ENCODE peak calls at places on chromosome 5, in nine cellular contexts. S, K, M, A, H, Y, B, F and E are unnamed samples.

GRCh38 chr5:161851691-161852299 is 3.9 kb downstream of the GABRA1 start:
- DNase-seq in H (no peak), S (no peak), B (no peak), K (no peak), F (no peak), M (no peak), Y (no peak), A (no peak), E (no peak)

GRCh38 chr5:106085136-106085535 is 1585.6 kb downstream of the EFNA5 start:
- DNase-seq in A (no peak), H (no peak), M (no peak), S (no peak), F (no peak), Y (no peak), K (no peak), B (no peak), E (no peak)

GRCh38 chr5:6745706-6746217 is 32.5 kb downstream of the TENT4A start:
- DNase-seq in H (no peak), M (no peak), S (peak), K (peak), A (peak), F (peak), Y (peak), B (no peak), E (peak)

GRCh38 chr5:168883253-168883880 is 304.2 kb upstream of the PANK3 start:
- DNase-seq in H (no peak), Y (no peak), K (no peak), M (no peak), A (no peak), B (no peak), F (no peak), S (peak), E (no peak)

GRCh38 chr5:151097081-151097480 is 16.2 kb upstream of the TNIP1 start:
- DNase-seq in S (no peak), B (no peak), A (no peak), K (no peak), M (peak), Y (no peak), F (no peak), H (no peak), E (no peak)

GRCh38 chr5:123203105-123203794 is 114.2 kb downstream of the PRDM6 start:
- DNase-seq in F (no peak), K (no peak), Y (no peak), H (no peak), B (no peak), S (no peak), A (peak), M (no peak), E (peak)

GRCh38 chr5:16965581-16965980 is 29.5 kb upstream of the MYO10 start:
- DNase-seq in A (no peak), Y (no peak), M (no peak), K (no peak), H (no peak), S (peak), F (no peak), B (no peak), E (peak)

GRCh38 chr5:174229640-174230350 is 184.3 kb downstream of the NSG2 start:
- DNase-seq in S (no peak), B (no peak), K (peak), F (peak), H (no peak), Y (no peak), M (no peak), A (no peak), E (peak)

GRCh38 chr5:127746756-127747155 is 43.6 kb downstream of the CCDC192 start:
- DNase-seq in H (no peak), F (no peak), M (no peak), K (peak), S (no peak), A (no peak), Y (no peak), B (no peak), E (peak)

GRCh38 chr5:14114615-14115251 is 28.4 kb upstream of the TRIO start:
- DNase-seq in K (no peak), A (no peak), H (no peak), Y (no peak), F (no peak), S (no peak), M (no peak), B (no peak), E (no peak)

GRCh38 chr5:36688722-36689121 is 82.3 kb downstream of the SLC1A3 start:
- DNase-seq in H (no peak), K (no peak), F (no peak), M (no peak), A (no peak), B (no peak), Y (no peak), S (peak), E (no peak)

GRCh38 chr5:42057254-42057690 is 132.2 kb downstream of the FBXO4 start:
- DNase-seq in H (no peak), B (peak), A (peak), M (peak), F (peak), S (peak), K (peak), Y (peak), E (peak)

GRCh38 chr5:113330533-113331200 is 104.1 kb downstream of the TSSK1B start:
- DNase-seq in A (no peak), Y (no peak), H (peak), M (no peak), S (peak), F (peak), K (no peak), B (no peak), E (peak)

GRCh38 chr5:67081259-67081658 is 115.3 kb downstream of the CD180 start:
- DNase-seq in A (no peak), M (no peak), S (no peak), B (no peak), Y (no peak), K (no peak), F (no peak), H (no peak), E (no peak)

GRCh38 chr5:82225525-82226172 is 52.5 kb downstream of the RPS23 start:
- DNase-seq in M (peak), B (peak), K (peak), F (peak), S (peak), Y (peak), A (peak), H (no peak), E (peak)

GRCh38 chr5:120516799-120517198 is 52.7 kb downstream of the PRR16 start:
- DNase-seq in S (no peak), B (no peak), K (no peak), A (no peak), Y (no peak), F (peak), H (no peak), M (no peak), E (peak)

GRCh38 chr5:124995451-124995850 is 249.0 kb upstream of the ZNF608 start:
- DNase-seq in M (no peak), Y (no peak), S (no peak), B (no peak), H (no peak), A (no peak), F (no peak), K (peak), E (no peak)

GRCh38 chr5:23591250-23591649 is 83.8 kb downstream of the PRDM9 start:
- DNase-seq in B (no peak), F (no peak), A (no peak), M (no peak), Y (no peak), K (no peak), S (no peak), H (no peak), E (no peak)

GRCh38 chr5:157612581-157612980 is 37.0 kb upstream of the ADAM19 start:
- DNase-seq in Y (no peak), A (no peak), F (no peak), B (no peak), K (no peak), H (no peak), M (no peak), S (no peak), E (no peak)

GRCh38 chr5:39513236-39513635 is 88.5 kb upstream of the DAB2 start:
- DNase-seq in H (no peak), B (no peak), F (peak), K (no peak), S (no peak), Y (no peak), A (no peak), M (no peak), E (peak)

GRCh38 chr5:61028382-61028781 is 83.4 kb downstream of the NDUFAF2 start:
- DNase-seq in M (no peak), A (no peak), Y (no peak), K (no peak), F (no peak), S (no peak), B (no peak), H (no peak), E (no peak)

GRCh38 chr5:127492854-127493738 is 24.3 kb upstream of the PRRC1 start:
- DNase-seq in F (peak), Y (no peak), K (no peak), S (peak), A (peak), M (no peak), B (no peak), H (no peak), E (peak)

GRCh38 chr5:150278916-150279315 is 10.7 kb downstream of the CAMK2A start:
- DNase-seq in M (no peak), A (peak), Y (peak), B (no peak), H (no peak), F (peak), K (peak), S (no peak), E (peak)

GRCh38 chr5:178292826-178293205 is 60.2 kb upstream of the PHYKPL start:
- DNase-seq in H (no peak), K (no peak), F (no peak), M (no peak), S (no peak), B (no peak), Y (no peak), A (no peak), E (no peak)

GRCh38 chr5:179872356-179873160 is 13.9 kb upstream of the MRNIP start:
- DNase-seq in M (no peak), K (no peak), B (no peak), Y (no peak), A (no peak), S (no peak), F (no peak), H (no peak), E (no peak)

GRCh38 chr5:79201206-79201605 is 34.7 kb upstream of the JMY start:
- DNase-seq in K (no peak), B (no peak), M (no peak), S (peak), F (no peak), Y (no peak), H (no peak), A (no peak), E (no peak)

GRCh38 chr5:111277061-111277460 is 52.9 kb downstream of the CAMK4 start:
- DNase-seq in B (no peak), S (no peak), K (no peak), A (no peak), F (no peak), H (no peak), M (no peak), Y (no peak), E (no peak)

GRCh38 chr5:72394688-72395087 is 74.5 kb downstream of the PTCD2 start:
- DNase-seq in S (peak), F (no peak), M (no peak), K (no peak), A (no peak), B (no peak), Y (no peak), H (no peak), E (no peak)

GRCh38 chr5:154878642-154879335 is 20.4 kb downstream of the CNOT8 start:
- DNase-seq in S (no peak), H (no peak), K (no peak), M (no peak), F (peak), Y (no peak), A (no peak), B (no peak), E (no peak)

GRCh38 chr5:375921-376871 is 54.7 kb downstream of the AHRR start:
- DNase-seq in M (no peak), B (peak), Y (no peak), H (no peak), K (no peak), F (no peak), S (no peak), A (no peak), E (no peak)

GRCh38 chr5:40683351-40683750 is 3.6 kb downstream of the PTGER4 start:
- DNase-seq in A (no peak), Y (no peak), K (no peak), M (no peak), S (no peak), F (no peak), H (no peak), B (no peak), E (no peak)
- H3K4me3 ChIP-seq in A (no peak), Y (no peak), K (peak), M (peak), S (no peak), F (peak), H (peak), B (peak), E (no peak)

GRCh38 chr5:30438785-30439184 is 754.7 kb upstream of the CDH6 start:
- DNase-seq in B (no peak), F (no peak), H (no peak), S (peak), M (no peak), A (no peak), K (no peak), Y (no peak), E (no peak)
- TF ChIP-seq CTCF in B (no peak), F (no peak), H (no peak), S (peak), M (no peak), A (no peak), K (no peak), Y (no peak), E (no peak)

GRCh38 chr5:2277886-2278285 is 395.2 kb upstream of the IRX4 start:
- DNase-seq in M (no peak), A (no peak), B (no peak), F (no peak), Y (no peak), K (no peak), H (no peak), S (no peak), E (no peak)

GRCh38 chr5:2282034-2282690 is 399.4 kb upstream of the IRX4 start:
- DNase-seq in B (no peak), Y (no peak), F (no peak), S (peak), A (no peak), M (no peak), H (no peak), K (no peak), E (no peak)

GRCh38 chr5:2281446-2281845 is 398.7 kb upstream of the IRX4 start:
- DNase-seq in F (no peak), B (no peak), H (no peak), S (no peak), K (no peak), Y (no peak), A (no peak), M (no peak), E (no peak)

GRCh38 chr5:2278825-2279224 is 396.1 kb upstream of the IRX4 start:
- DNase-seq in K (no peak), A (no peak), B (no peak), H (no peak), F (no peak), M (no peak), S (no peak), Y (no peak), E (no peak)

GRCh38 chr5:2280318-2280717 is 397.6 kb upstream of the IRX4 start:
- DNase-seq in A (no peak), B (no peak), H (no peak), Y (no peak), M (no peak), S (no peak), K (no peak), F (no peak), E (no peak)
- H3K4me3 ChIP-seq in A (no peak), B (no peak), H (no peak), Y (no peak), M (no peak), S (no peak), K (no peak), F (no peak), E (no peak)

DNA sequence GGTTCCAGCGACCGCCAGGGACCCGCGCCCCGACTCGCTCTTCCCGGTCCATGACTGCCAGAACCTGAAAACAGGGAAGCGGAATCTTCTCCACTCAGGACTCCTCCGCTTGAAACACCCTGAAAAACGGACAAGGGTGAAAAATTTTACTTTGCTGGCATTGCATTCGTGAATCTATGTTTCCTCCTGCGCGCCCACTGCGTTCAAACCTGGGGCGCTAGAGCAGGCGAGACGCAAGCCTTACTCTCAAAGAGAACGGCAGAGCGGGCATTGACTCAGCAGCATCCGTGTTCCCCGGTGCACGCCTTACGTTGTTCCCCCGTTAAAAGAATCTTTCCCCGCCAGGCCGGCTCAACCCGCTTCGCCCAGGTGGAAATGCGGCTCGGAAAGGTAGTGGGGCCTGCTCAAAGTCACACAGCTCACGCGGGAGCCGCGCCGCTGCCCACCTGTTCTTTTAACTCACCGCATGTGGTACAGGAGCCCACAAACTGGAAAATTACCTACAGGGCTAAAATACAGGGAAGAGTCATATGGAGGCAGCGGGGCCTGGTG is 999 bp upstream of the DRD1 start:
- DNase-seq in S (no peak), M (no peak), H (no peak), B (no peak), K (no peak), A (no peak), Y (no peak), F (no peak), E (no peak)
- TF ChIP-seq CTCF in S (no peak), M (no peak), H (no peak), B (no peak), K (no peak), A (no peak), Y (peak), F (no peak), E (no peak)

GRCh38 chr5:59275537-59276276 is 617.8 kb downstream of the PDE4D start:
- DNase-seq in A (peak), S (peak), M (no peak), B (peak), F (peak), K (no peak), Y (peak), H (no peak), E (peak)
- H3K4me3 ChIP-seq in A (peak), S (peak), M (no peak), B (peak), F (peak), K (peak), Y (peak), H (peak), E (peak)

DNA sequence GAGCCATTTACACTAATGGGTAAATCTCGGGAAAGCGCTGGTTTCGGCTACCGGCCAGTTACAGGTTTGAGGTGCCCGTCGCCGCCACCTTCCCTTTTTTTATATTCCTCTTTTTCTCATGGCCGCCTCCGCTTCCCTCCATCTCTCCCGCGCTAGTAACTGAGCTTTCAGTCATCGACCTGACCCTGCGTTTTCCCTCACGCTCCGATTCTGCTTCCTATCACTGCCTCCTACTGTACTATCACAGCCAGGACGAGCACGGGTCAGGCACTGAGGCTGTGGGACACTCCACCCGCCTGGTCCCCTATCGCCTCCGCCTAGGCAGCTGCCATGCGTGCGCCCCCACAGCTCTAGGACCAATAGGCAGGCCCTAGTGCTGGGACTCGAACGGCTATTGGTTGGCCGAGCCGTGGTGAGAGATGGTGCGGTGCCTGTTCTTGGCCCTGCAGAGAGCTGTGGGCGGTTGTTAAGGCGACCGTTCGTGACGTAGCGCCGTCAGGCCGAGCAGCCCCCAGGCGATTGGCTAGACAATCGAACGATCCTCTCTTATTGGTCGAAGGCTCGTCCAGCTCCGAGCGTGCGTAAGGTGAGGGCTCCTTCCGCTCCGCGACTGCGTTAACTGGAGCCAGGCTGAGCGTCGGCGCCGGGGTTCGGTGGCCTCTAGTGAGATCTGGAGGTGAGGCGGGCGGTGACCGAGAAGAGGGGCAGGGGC is at the start of gene HMGCR:
- DNase-seq in H (peak), K (peak), S (peak), F (peak), A (peak), Y (peak), B (peak), M (peak), E (peak)
- TF ChIP-seq CTCF in H (no peak), K (no peak), S (peak), F (peak), A (peak), Y (peak), B (peak), M (peak), E (peak)

GRCh38 chr5:139403418-139403786 is 487 bp downstream of the SPATA24 start:
- DNase-seq in H (no peak), A (no peak), F (no peak), M (no peak), B (no peak), K (no peak), S (no peak), Y (no peak), E (no peak)

GRCh38 chr5:139404484-139404840 is 573 bp upstream of the SPATA24 start:
- DNase-seq in B (no peak), F (no peak), M (no peak), H (no peak), K (no peak), A (no peak), S (no peak), Y (no peak), E (no peak)

GRCh38 chr5:139403787-139404483 is at the start of gene SPATA24:
- DNase-seq in B (peak), S (peak), M (peak), A (peak), H (peak), F (peak), Y (peak), K (peak), E (peak)

GRCh38 chr5:139401546-139401945 is 2.3 kb downstream of the SPATA24 start:
- DNase-seq in M (no peak), K (no peak), H (no peak), A (no peak), Y (no peak), S (no peak), F (no peak), B (no peak), E (no peak)

DNA sequence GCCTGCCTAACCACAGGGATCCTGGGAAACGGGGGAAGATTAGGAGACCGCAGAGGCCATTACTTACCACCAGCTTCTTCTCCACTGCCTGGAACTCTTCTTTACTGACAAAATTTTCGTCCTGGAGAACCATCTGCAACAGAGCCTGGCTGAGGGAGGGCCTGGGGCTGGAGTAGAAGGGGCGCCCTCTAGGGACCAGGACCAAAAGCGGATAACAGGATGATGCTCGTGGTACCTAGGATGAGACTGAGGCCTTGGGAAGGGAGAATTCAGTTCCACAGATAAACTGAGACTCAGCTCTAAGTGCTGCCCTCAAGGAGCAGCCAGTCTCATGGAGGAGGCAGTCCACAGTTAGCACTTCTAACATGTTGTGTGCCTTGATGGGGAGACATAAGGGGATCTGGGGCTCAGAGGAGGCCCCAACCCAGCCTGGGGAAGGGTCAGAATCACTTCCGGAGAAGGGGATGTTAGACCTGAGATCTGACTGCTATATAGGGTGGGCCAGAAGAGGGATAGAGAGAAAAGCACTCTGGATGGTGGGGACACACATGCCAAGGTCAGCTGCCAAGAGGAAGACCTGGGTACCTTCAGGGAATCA is 1.2 kb downstream of the SPATA24 start:
- DNase-seq in S (peak), K (no peak), B (no peak), F (peak), H (no peak), A (no peak), M (no peak), Y (no peak), E (no peak)
- H3K4me3 ChIP-seq in S (no peak), K (no peak), B (no peak), F (no peak), H (peak), A (no peak), M (no peak), Y (no peak), E (no peak)

GRCh38 chr5:9099681-9100080 is 446.2 kb downstream of the SEMA5A start:
- DNase-seq in M (no peak), B (no peak), K (no peak), H (no peak), F (no peak), Y (no peak), A (no peak), S (peak), E (no peak)
- TF ChIP-seq CTCF in M (no peak), B (no peak), K (no peak), H (no peak), F (peak), Y (no peak), A (no peak), S (peak), E (no peak)